ENCODE peak calls at places on chromosomes 13 and 19, in eight cellular contexts. M is mucosa of descending colon; D is HS-5; F is central memory CD4-positive, alpha-beta T cell; V is progenitor cell of endocrine pancreas; W is NCI-H460; P is mucosa of gallbladder; S is T-cell. A is an unnamed sample.

GRCh38 chr13:46097663-46098062 is 7.2 kb downstream of the CPB2 start:
- DNase-seq in M (no peak), D (no peak), F (no peak), V (no peak), W (no peak), P (no peak), S (no peak), A (no peak)

GRCh38 chr13:76622336-76623045 is 263.7 kb downstream of the KCTD12 start:
- DNase-seq in M (no peak), D (no peak), F (no peak), V (no peak), W (no peak), P (no peak), S (no peak), A (peak)

GRCh38 chr13:80572308-80572676 is 231.4 kb upstream of the SPRY2 start:
- DNase-seq in M (no peak), D (no peak), F (no peak), V (no peak), W (no peak), P (no peak), S (no peak), A (no peak)

GRCh38 chr13:50484472-50485113 is 358.9 kb downstream of the DLEU7 start:
- DNase-seq in M (no peak), D (no peak), F (no peak), V (no peak), W (no peak), P (no peak), S (no peak), A (no peak)

GRCh38 chr13:37914781-37915391 is 45.3 kb upstream of the TRPC4 start:
- DNase-seq in M (no peak), D (no peak), F (no peak), V (no peak), W (no peak), P (no peak), S (no peak), A (no peak)

GRCh38 chr13:110262494-110262893 is 44.5 kb downstream of the COL4A1 start:
- DNase-seq in M (no peak), D (no peak), F (no peak), V (no peak), W (no peak), P (no peak), S (no peak), A (peak)

GRCh38 chr13:110150384-110151091 is 156.4 kb downstream of the COL4A1 start:
- DNase-seq in M (no peak), D (no peak), F (no peak), V (no peak), W (no peak), P (no peak), S (no peak), A (no peak)

GRCh38 chr13:24747248-24748151 is 16.5 kb upstream of the RNF17 start:
- DNase-seq in M (no peak), D (no peak), F (no peak), V (peak), W (no peak), P (no peak), S (no peak), A (peak)

GRCh38 chr13:51502206-51502651 is 49.4 kb upstream of the INTS6 start:
- DNase-seq in M (no peak), D (no peak), F (no peak), V (no peak), W (no peak), P (no peak), S (no peak), A (no peak)

GRCh38 chr13:45472171-45472705 is 7.5 kb downstream of the COG3 start:
- DNase-seq in M (no peak), D (no peak), F (no peak), V (no peak), W (no peak), P (no peak), S (no peak), A (no peak)

GRCh38 chr13:50798923-50799322 is 44.6 kb downstream of the DLEU7 start:
- DNase-seq in M (no peak), D (no peak), F (no peak), V (no peak), W (no peak), P (no peak), S (no peak), A (no peak)

GRCh38 chr13:41995946-41996345 is 35.0 kb upstream of the VWA8 start:
- DNase-seq in M (no peak), D (no peak), F (no peak), V (no peak), W (no peak), P (no peak), S (no peak), A (no peak)

GRCh38 chr13:79799466-79799865 is 318.5 kb downstream of the NDFIP2 start:
- DNase-seq in M (no peak), D (no peak), F (no peak), V (no peak), W (no peak), P (no peak), S (no peak), A (no peak)

GRCh38 chr19:15640904-15641597 is 354 bp downstream of the CYP4F3 start:
- DNase-seq in M (no peak), D (no peak), F (no peak), V (no peak), W (no peak), P (peak), S (no peak), A (no peak)

GRCh38 chr13:79806821-79807220 is 325.9 kb downstream of the NDFIP2 start:
- DNase-seq in M (no peak), D (no peak), F (no peak), V (no peak), W (no peak), P (no peak), S (no peak), A (no peak)

GRCh38 chr19:44653977-44654784 is 10.5 kb downstream of the PVR start:
- DNase-seq in M (peak), D (no peak), F (peak), V (peak), W (peak), P (peak), S (peak), A (peak)

GRCh38 chr19:38377052-38377451 is 2.7 kb downstream of the PSMD8 start:
- DNase-seq in M (no peak), D (no peak), F (no peak), V (no peak), W (no peak), P (no peak), S (no peak), A (no peak)

GRCh38 chr13:73778242-73778864 is 355.9 kb downstream of the KLF12 start:
- DNase-seq in M (no peak), D (no peak), F (no peak), V (no peak), W (no peak), P (no peak), S (no peak), A (no peak)

GRCh38 chr13:106477303-106477702 is 58.2 kb downstream of the EFNB2 start:
- DNase-seq in M (no peak), D (no peak), F (no peak), V (no peak), W (no peak), P (no peak), S (no peak), A (no peak)

GRCh38 chr13:32246468-32246867 is 68.7 kb downstream of the ZAR1L start:
- DNase-seq in M (no peak), D (no peak), F (peak), V (peak), W (peak), P (peak), S (no peak), A (peak)

GRCh38 chr13:25217023-25217909 is 45.2 kb upstream of the AMER2 start:
- DNase-seq in M (no peak), D (peak), F (no peak), V (no peak), W (no peak), P (no peak), S (no peak), A (no peak)

GRCh38 chr13:29454931-29455481 is 140.5 kb downstream of the SLC7A1 start:
- DNase-seq in M (no peak), D (no peak), F (no peak), V (no peak), W (no peak), P (no peak), S (no peak), A (peak)

GRCh38 chr13:20132052-20132634 is 28.7 kb downstream of the GJA3 start:
- DNase-seq in M (no peak), D (no peak), F (no peak), V (no peak), W (no peak), P (no peak), S (no peak), A (no peak)

GRCh38 chr13:41645313-41645712 is 188.0 kb downstream of the RGCC start:
- DNase-seq in M (no peak), D (peak), F (no peak), V (no peak), W (no peak), P (no peak), S (no peak), A (peak)

GRCh38 chr19:34804115-34804514 is 31.1 kb upstream of the ZNF599 start:
- DNase-seq in M (no peak), D (no peak), F (no peak), V (no peak), W (no peak), P (no peak), S (no peak), A (no peak)

GRCh38 chr13:40318366-40318765 is 348.1 kb downstream of the FOXO1 start:
- DNase-seq in M (no peak), D (no peak), F (no peak), V (no peak), W (no peak), P (peak), S (no peak), A (peak)

GRCh38 chr19:40267601-40267997 is 17.5 kb downstream of the AKT2 start:
- DNase-seq in M (no peak), D (no peak), F (no peak), V (no peak), W (no peak), P (no peak), S (no peak), A (no peak)

GRCh38 chr13:44921931-44922758 is 67.1 kb downstream of the NUFIP1 start:
- DNase-seq in M (no peak), D (peak), F (no peak), V (no peak), W (peak), P (no peak), S (no peak), A (peak)

GRCh38 chr19:55546822-55547614 is 1.7 kb upstream of the SBK3 start:
- DNase-seq in M (no peak), D (no peak), F (no peak), V (no peak), W (no peak), P (peak), S (no peak), A (peak)

GRCh38 chr19:4174212-4174894 is 8.0 kb downstream of the SIRT6 start:
- DNase-seq in M (peak), D (no peak), F (no peak), V (no peak), W (no peak), P (no peak), S (no peak), A (no peak)

GRCh38 chr13:73065665-73066350 is 7.0 kb downstream of the KLF5 start:
- DNase-seq in M (no peak), D (no peak), F (no peak), V (no peak), W (no peak), P (no peak), S (no peak), A (no peak)

GRCh38 chr13:30846311-30846710 is 59.8 kb upstream of the MEDAG start:
- DNase-seq in M (no peak), D (no peak), F (no peak), V (no peak), W (no peak), P (no peak), S (no peak), A (peak)

GRCh38 chr13:65855276-65855675 is 1374.9 kb downstream of the PCDH9 start:
- DNase-seq in M (no peak), D (no peak), F (no peak), V (no peak), W (no peak), P (no peak), S (no peak), A (no peak)

GRCh38 chr13:50893211-50893852 is 16.3 kb upstream of the RNASEH2B start:
- DNase-seq in M (no peak), D (no peak), F (peak), V (no peak), W (no peak), P (no peak), S (no peak), A (no peak)

GRCh38 chr19:22634450-22634827 is 315 bp downstream of the ZNF492 start:
- DNase-seq in M (no peak), D (no peak), F (no peak), V (no peak), W (no peak), P (no peak), S (no peak), A (no peak)

GRCh38 chr13:86188170-86188569 is 389.0 kb upstream of the SLITRK6 start:
- DNase-seq in M (no peak), D (no peak), F (no peak), V (no peak), W (no peak), P (no peak), S (no peak), A (no peak)

GRCh38 chr13:48132961-48133360 is 38.1 kb upstream of the MED4 start:
- DNase-seq in M (no peak), D (no peak), F (no peak), V (no peak), W (no peak), P (no peak), S (no peak), A (no peak)

GRCh38 chr19:16527971-16528521 is 14.2 kb downstream of the CHERP start:
- DNase-seq in M (no peak), D (no peak), F (peak), V (no peak), W (no peak), P (no peak), S (peak), A (peak)

GRCh38 chr13:110410000-110410399 is 102.9 kb downstream of the COL4A2 start:
- DNase-seq in M (no peak), D (no peak), F (no peak), V (no peak), W (no peak), P (no peak), S (no peak), A (no peak)

GRCh38 chr13:99398071-99398470 is 90.9 kb upstream of the GPR183 start:
- DNase-seq in M (no peak), D (no peak), F (no peak), V (no peak), W (no peak), P (no peak), S (no peak), A (no peak)